ENCODE peak calls at places on chromosome 16, in seven cellular contexts. H is K562, S is EL, Q is GM04504, X is AG09309, C is H54, B is endodermal cell. Y is an unnamed sample.

GRCh38 chr16:4465977-4466779 is 8.2 kb downstream of the NMRAL1 start:
- DNase-seq in H (no peak), S (no peak), Q (no peak), X (no peak), C (no peak), B (no peak), Y (no peak)

GRCh38 chr16:77894054-77894632 is 105.8 kb downstream of the VAT1L start:
- DNase-seq in H (no peak), S (no peak), Q (no peak), X (no peak), C (no peak), B (no peak), Y (no peak)

GRCh38 chr16:5982979-5983378 is 885.4 kb upstream of the EEF2KMT start:
- DNase-seq in H (no peak), S (no peak), Q (no peak), X (no peak), C (no peak), B (no peak), Y (no peak)

GRCh38 chr16:68265078-68265925 is 976 bp downstream of the SLC7A6 start:
- DNase-seq in H (peak; percentile 42), S (peak; percentile 93), Q (peak; percentile 64), X (peak; percentile 59), C (peak; percentile 85), B (peak; percentile 77), Y (peak; percentile 86)

GRCh38 chr16:89200124-89200849 is at the start of gene SLC22A31:
- DNase-seq in H (no peak), S (no peak), Q (no peak), X (no peak), C (no peak), B (peak; percentile 67), Y (peak; percentile 28)

GRCh38 chr16:72298947-72299346 is 127.0 kb upstream of the PMFBP1 start:
- DNase-seq in H (no peak), S (no peak), Q (no peak), X (no peak), C (no peak), B (no peak), Y (peak; percentile 25)

GRCh38 chr16:28531777-28532744 is 6.7 kb downstream of the NUPR1 start:
- DNase-seq in H (no peak), S (no peak), Q (no peak), X (no peak), C (no peak), B (peak; percentile 92), Y (peak; percentile 67)

GRCh38 chr16:30951785-30952184 is 2.9 kb downstream of the ORAI3 start:
- DNase-seq in H (no peak), S (no peak), Q (no peak), X (peak; percentile 42), C (no peak), B (no peak), Y (no peak)

GRCh38 chr16:1496464-1496863 is 3.3 kb downstream of the TELO2 start:
- DNase-seq in H (peak; percentile 8), S (no peak), Q (no peak), X (no peak), C (no peak), B (no peak), Y (no peak)

GRCh38 chr16:69112285-69113129 is 7.1 kb downstream of the HAS3 start:
- DNase-seq in H (peak; percentile 78), S (peak; percentile 52), Q (no peak), X (no peak), C (peak; percentile 77), B (peak; percentile 94), Y (peak; percentile 78)

GRCh38 chr16:27475561-27475960 is 73.6 kb downstream of the IL21R start:
- DNase-seq in H (no peak), S (peak; percentile 93), Q (peak; percentile 79), X (peak; percentile 63), C (peak; percentile 86), B (no peak), Y (no peak)

GRCh38 chr16:81523387-81524115 is 78.9 kb downstream of the CMIP start:
- DNase-seq in H (no peak), S (peak; percentile 81), Q (peak; percentile 52), X (peak; percentile 18), C (peak; percentile 85), B (no peak), Y (peak; percentile 51)

GRCh38 chr16:54362801-54363200 is 76.2 kb upstream of the IRX3 start:
- DNase-seq in H (no peak), S (no peak), Q (no peak), X (no peak), C (no peak), B (no peak), Y (no peak)

GRCh38 chr16:11345040-11345862 is at the start of gene RMI2:
- DNase-seq in H (peak; percentile 100), S (peak; percentile 96), Q (peak; percentile 88), X (no peak), C (peak; percentile 99), B (peak; percentile 98), Y (peak; percentile 98)

GRCh38 chr16:24988593-24989338 is 26.4 kb downstream of the ARHGAP17 start:
- DNase-seq in H (no peak), S (peak; percentile 83), Q (no peak), X (no peak), C (no peak), B (no peak), Y (peak; percentile 34)

GRCh38 chr16:86507173-86508027 is 2.9 kb upstream of the FOXF1 start:
- DNase-seq in H (no peak), S (no peak), Q (no peak), X (no peak), C (no peak), B (no peak), Y (peak; percentile 31)

GRCh38 chr16:28092721-28093382 is 29.3 kb upstream of the GSG1L start:
- DNase-seq in H (no peak), S (peak; percentile 26), Q (no peak), X (no peak), C (no peak), B (peak; percentile 67), Y (peak; percentile 82)

GRCh38 chr16:70772493-70772892 is 28.5 kb downstream of the VAC14 start:
- DNase-seq in H (no peak), S (peak; percentile 51), Q (no peak), X (no peak), C (no peak), B (no peak), Y (no peak)

GRCh38 chr16:50238868-50239301 is 27.5 kb upstream of the ADCY7 start:
- DNase-seq in H (no peak), S (no peak), Q (no peak), X (no peak), C (no peak), B (no peak), Y (no peak)

GRCh38 chr16:84700518-84701277 is 898 bp downstream of the USP10 start:
- DNase-seq in H (no peak), S (peak; percentile 36), Q (no peak), X (no peak), C (no peak), B (peak; percentile 60), Y (peak; percentile 48)

GRCh38 chr16:48612621-48613020 is 2.6 kb upstream of the N4BP1 start:
- DNase-seq in H (no peak), S (no peak), Q (no peak), X (no peak), C (no peak), B (no peak), Y (no peak)

GRCh38 chr16:67431805-67432476 is 1.0 kb downstream of the HSD11B2 start:
- DNase-seq in H (no peak), S (no peak), Q (no peak), X (no peak), C (no peak), B (peak; percentile 75), Y (peak; percentile 63)

GRCh38 chr16:88010343-88010970 is 59.2 kb downstream of the BANP start:
- DNase-seq in H (no peak), S (no peak), Q (no peak), X (no peak), C (no peak), B (no peak), Y (no peak)

GRCh38 chr16:85055503-85056210 is 28.1 kb downstream of the KIAA0513 start:
- DNase-seq in H (no peak), S (peak; percentile 53), Q (peak; percentile 19), X (peak; percentile 5), C (peak; percentile 46), B (no peak), Y (peak; percentile 38)

GRCh38 chr16:1377406-1378010 is 25.8 kb downstream of the GNPTG start:
- DNase-seq in H (no peak), S (no peak), Q (no peak), X (no peak), C (no peak), B (no peak), Y (no peak)

GRCh38 chr16:30948087-30948955 is 547 bp upstream of the ORAI3 start:
- DNase-seq in H (peak; percentile 73), S (peak; percentile 97), Q (peak; percentile 95), X (peak; percentile 90), C (peak; percentile 92), B (peak; percentile 100), Y (peak; percentile 100)

GRCh38 chr16:66949472-66949871 is 11.6 kb upstream of the CES3 start:
- DNase-seq in H (no peak), S (no peak), Q (no peak), X (no peak), C (no peak), B (no peak), Y (no peak)

GRCh38 chr16:19884611-19885455 is at the start of gene GPRC5B:
- DNase-seq in H (peak; percentile 92), S (peak; percentile 39), Q (no peak), X (no peak), C (peak; percentile 58), B (peak; percentile 82), Y (peak; percentile 56)

GRCh38 chr16:9308300-9309209 is 217.1 kb downstream of the HAPSTR1 start:
- DNase-seq in H (no peak), S (no peak), Q (no peak), X (no peak), C (no peak), B (no peak), Y (no peak)